ENCODE peak calls at places on chromosome X, in six cellular contexts. One of them, this sample, is unnamed.

GRCh38 chrX:19515615-19516105 is 352 bp upstream of the MAP3K15 start:
- DNase-seq in NCI-H1105 treated with DMSO at 0.1 percent for 48 hours: no peak
- DNase-seq in aorta: no peak
- DNase-seq in epithelial cell of esophagus: no peak
- DNase-seq in memory B cell: no peak
- DNase-seq in amygdala: no peak
- DNase-seq in this sample: no peak

GRCh38 chrX:46574941-46575381 is 1.4 kb downstream of the CHST7 start:
- DNase-seq in NCI-H1105 treated with DMSO at 0.1 percent for 48 hours: peak; percentile 69
- DNase-seq in amygdala: no peak
- DNase-seq in aorta: no peak
- DNase-seq in epithelial cell of esophagus: peak; percentile 49
- DNase-seq in memory B cell: peak; percentile 16
- DNase-seq in this sample: peak; percentile 69

GRCh38 chrX:129565046-129565649 is 25.1 kb downstream of the OCRL start:
- DNase-seq in aorta: no peak
- DNase-seq in memory B cell: no peak
- DNase-seq in amygdala: no peak
- DNase-seq in NCI-H1105 treated with DMSO at 0.1 percent for 48 hours: peak; percentile 15
- DNase-seq in epithelial cell of esophagus: no peak
- DNase-seq in this sample: no peak

GRCh38 chrX:101658661-101659477 is 781 bp downstream of the ARMCX2 start:
- DNase-seq in amygdala: peak; percentile 21
- DNase-seq in aorta: peak; percentile 83
- DNase-seq in memory B cell: peak; percentile 4
- DNase-seq in NCI-H1105 treated with DMSO at 0.1 percent for 48 hours: peak; percentile 48
- DNase-seq in epithelial cell of esophagus: peak; percentile 54
- DNase-seq in this sample: peak; percentile 85

GRCh38 chrX:107894038-107894437 is 68.4 kb downstream of the MID2 start:
- DNase-seq in memory B cell: peak; percentile 42
- DNase-seq in epithelial cell of esophagus: peak; percentile 61
- DNase-seq in NCI-H1105 treated with DMSO at 0.1 percent for 48 hours: peak; percentile 50
- DNase-seq in aorta: no peak
- DNase-seq in amygdala: no peak
- DNase-seq in this sample: no peak

GRCh38 chrX:150525061-150525919 is 43.1 kb upstream of the MTM1 start:
- DNase-seq in amygdala: peak; percentile 61
- DNase-seq in memory B cell: no peak
- DNase-seq in aorta: peak; percentile 75
- DNase-seq in NCI-H1105 treated with DMSO at 0.1 percent for 48 hours: no peak
- DNase-seq in epithelial cell of esophagus: no peak
- DNase-seq in this sample: no peak

GRCh38 chrX:136525738-136526606 is 6.0 kb upstream of the VGLL1 start:
- DNase-seq in amygdala: no peak
- DNase-seq in epithelial cell of esophagus: peak; percentile 77
- DNase-seq in memory B cell: no peak
- DNase-seq in NCI-H1105 treated with DMSO at 0.1 percent for 48 hours: peak; percentile 44
- DNase-seq in aorta: peak; percentile 83
- DNase-seq in this sample: peak; percentile 67

GRCh38 chrX:123962006-123962485 is 540 bp downstream of the STAG2 start:
- DNase-seq in NCI-H1105 treated with DMSO at 0.1 percent for 48 hours: peak; percentile 72
- DNase-seq in amygdala: peak; percentile 60
- DNase-seq in epithelial cell of esophagus: peak; percentile 24
- DNase-seq in aorta: no peak
- DNase-seq in memory B cell: no peak
- DNase-seq in this sample: no peak

GRCh38 chrX:123917069-123917468 is 44.4 kb upstream of the STAG2 start:
- DNase-seq in amygdala: no peak
- DNase-seq in epithelial cell of esophagus: peak; percentile 39
- DNase-seq in memory B cell: no peak
- DNase-seq in NCI-H1105 treated with DMSO at 0.1 percent for 48 hours: no peak
- DNase-seq in aorta: no peak
- DNase-seq in this sample: no peak

GRCh38 chrX:11792461-11793421 is 34.7 kb downstream of the MSL3 start:
- DNase-seq in NCI-H1105 treated with DMSO at 0.1 percent for 48 hours: no peak
- DNase-seq in epithelial cell of esophagus: no peak
- DNase-seq in amygdala: no peak
- DNase-seq in memory B cell: peak; percentile 2
- DNase-seq in aorta: no peak
- DNase-seq in this sample: no peak

GRCh38 chrX:52424658-52425057 is 55.8 kb downstream of the XAGE2 start:
- DNase-seq in amygdala: no peak
- DNase-seq in NCI-H1105 treated with DMSO at 0.1 percent for 48 hours: no peak
- DNase-seq in memory B cell: no peak
- DNase-seq in epithelial cell of esophagus: peak; percentile 1
- DNase-seq in aorta: no peak
- DNase-seq in this sample: no peak

GRCh38 chrX:11381464-11381863 is 88.3 kb downstream of the AMELX start:
- DNase-seq in memory B cell: peak; percentile 41
- DNase-seq in NCI-H1105 treated with DMSO at 0.1 percent for 48 hours: peak; percentile 31
- DNase-seq in amygdala: no peak
- DNase-seq in aorta: peak; percentile 50
- DNase-seq in epithelial cell of esophagus: peak; percentile 53
- DNase-seq in this sample: no peak

GRCh38 chrX:54076903-54077302 is 32.6 kb upstream of the PHF8 start:
- DNase-seq in amygdala: no peak
- DNase-seq in memory B cell: no peak
- DNase-seq in NCI-H1105 treated with DMSO at 0.1 percent for 48 hours: no peak
- DNase-seq in epithelial cell of esophagus: peak; percentile 84
- DNase-seq in aorta: no peak
- DNase-seq in this sample: no peak

GRCh38 chrX:69104756-69105434 is 60.4 kb downstream of the PJA1 start:
- DNase-seq in NCI-H1105 treated with DMSO at 0.1 percent for 48 hours: no peak
- DNase-seq in epithelial cell of esophagus: no peak
- DNase-seq in amygdala: no peak
- DNase-seq in aorta: no peak
- DNase-seq in memory B cell: no peak
- DNase-seq in this sample: no peak